ENCODE peak calls at places on chromosomes 11 and 22, in eight cellular contexts. One of them, this sample, is unnamed.

GRCh38 chr22:36369922-36370781 is 17.6 kb downstream of the MYH9 start:
- DNase-seq in naive thymus-derived CD4-positive, alpha-beta T cell: no peak
- DNase-seq in aorta: peak; percentile 69
- DNase-seq in endodermal cell: peak; percentile 74
- DNase-seq in A673: peak; percentile 33
- DNase-seq in CD8-positive, alpha-beta T cell: no peak
- DNase-seq in adrenal gland: peak; percentile 46
- DNase-seq in CD4-positive, alpha-beta memory T cell: no peak
- DNase-seq in this sample: peak; percentile 64

GRCh38 chr22:17164392-17165024 is 5.4 kb upstream of the HDHD5 start:
- DNase-seq in adrenal gland: no peak
- DNase-seq in endodermal cell: peak; percentile 64
- DNase-seq in CD4-positive, alpha-beta memory T cell: no peak
- DNase-seq in A673: peak; percentile 34
- DNase-seq in aorta: no peak
- DNase-seq in CD8-positive, alpha-beta T cell: no peak
- DNase-seq in naive thymus-derived CD4-positive, alpha-beta T cell: no peak
- DNase-seq in this sample: no peak

GRCh38 chr11:43735931-43736330 is 55.4 kb downstream of the HSD17B12 start:
- DNase-seq in aorta: peak; percentile 48
- DNase-seq in endodermal cell: no peak
- DNase-seq in A673: peak; percentile 77
- DNase-seq in CD4-positive, alpha-beta memory T cell: no peak
- DNase-seq in naive thymus-derived CD4-positive, alpha-beta T cell: no peak
- DNase-seq in adrenal gland: no peak
- DNase-seq in CD8-positive, alpha-beta T cell: no peak
- DNase-seq in this sample: no peak

GRCh38 chr11:64275841-64276240 is 8.6 kb downstream of the BAD start:
- DNase-seq in aorta: no peak
- DNase-seq in endodermal cell: no peak
- DNase-seq in adrenal gland: no peak
- DNase-seq in naive thymus-derived CD4-positive, alpha-beta T cell: no peak
- DNase-seq in A673: no peak
- DNase-seq in CD8-positive, alpha-beta T cell: no peak
- DNase-seq in CD4-positive, alpha-beta memory T cell: no peak
- DNase-seq in this sample: no peak

GRCh38 chr11:30015725-30016449 is 943 bp downstream of the KCNA4 start:
- DNase-seq in endodermal cell: no peak
- DNase-seq in adrenal gland: no peak
- DNase-seq in CD8-positive, alpha-beta T cell: no peak
- DNase-seq in naive thymus-derived CD4-positive, alpha-beta T cell: no peak
- DNase-seq in aorta: no peak
- DNase-seq in CD4-positive, alpha-beta memory T cell: no peak
- DNase-seq in A673: no peak
- DNase-seq in this sample: no peak

GRCh38 chr11:115409691-115410220 is 94.5 kb downstream of the CADM1 start:
- DNase-seq in naive thymus-derived CD4-positive, alpha-beta T cell: no peak
- DNase-seq in A673: no peak
- DNase-seq in aorta: no peak
- DNase-seq in adrenal gland: no peak
- DNase-seq in endodermal cell: no peak
- DNase-seq in CD8-positive, alpha-beta T cell: no peak
- DNase-seq in CD4-positive, alpha-beta memory T cell: no peak
- DNase-seq in this sample: peak; percentile 33

GRCh38 chr11:65625628-65626342 is 10.2 kb downstream of the PCNX3 start:
- DNase-seq in CD4-positive, alpha-beta memory T cell: peak; percentile 65
- DNase-seq in adrenal gland: no peak
- DNase-seq in CD8-positive, alpha-beta T cell: peak; percentile 56
- DNase-seq in aorta: no peak
- DNase-seq in naive thymus-derived CD4-positive, alpha-beta T cell: peak; percentile 42
- DNase-seq in endodermal cell: peak; percentile 81
- DNase-seq in A673: no peak
- DNase-seq in this sample: peak; percentile 55

GRCh38 chr22:26550498-26551033 is 38.3 kb upstream of the TFIP11 start:
- DNase-seq in A673: no peak
- DNase-seq in endodermal cell: peak; percentile 65
- DNase-seq in naive thymus-derived CD4-positive, alpha-beta T cell: no peak
- DNase-seq in aorta: peak; percentile 76
- DNase-seq in adrenal gland: peak; percentile 71
- DNase-seq in CD8-positive, alpha-beta T cell: no peak
- DNase-seq in CD4-positive, alpha-beta memory T cell: no peak
- DNase-seq in this sample: no peak

GRCh38 chr11:41201156-41201555 is 258.3 kb downstream of the LRRC4C start:
- DNase-seq in naive thymus-derived CD4-positive, alpha-beta T cell: no peak
- DNase-seq in aorta: no peak
- DNase-seq in CD4-positive, alpha-beta memory T cell: no peak
- DNase-seq in endodermal cell: peak; percentile 89
- DNase-seq in CD8-positive, alpha-beta T cell: no peak
- DNase-seq in A673: peak; percentile 86
- DNase-seq in adrenal gland: peak; percentile 42
- DNase-seq in this sample: peak; percentile 82

GRCh38 chr11:44876923-44877322 is 73.8 kb downstream of the TP53I11 start:
- DNase-seq in endodermal cell: no peak
- DNase-seq in aorta: no peak
- DNase-seq in adrenal gland: no peak
- DNase-seq in CD8-positive, alpha-beta T cell: no peak
- DNase-seq in CD4-positive, alpha-beta memory T cell: no peak
- DNase-seq in A673: no peak
- DNase-seq in naive thymus-derived CD4-positive, alpha-beta T cell: no peak
- DNase-seq in this sample: no peak

GRCh38 chr11:14065153-14065552 is 102.6 kb downstream of the SPON1 start:
- DNase-seq in adrenal gland: no peak
- DNase-seq in CD4-positive, alpha-beta memory T cell: no peak
- DNase-seq in aorta: no peak
- DNase-seq in endodermal cell: no peak
- DNase-seq in A673: peak; percentile 12
- DNase-seq in CD8-positive, alpha-beta T cell: no peak
- DNase-seq in naive thymus-derived CD4-positive, alpha-beta T cell: peak; percentile 26
- DNase-seq in this sample: no peak

GRCh38 chr11:133821776-133822175 is 23.5 kb downstream of the SPATA19 start:
- DNase-seq in adrenal gland: no peak
- DNase-seq in CD8-positive, alpha-beta T cell: no peak
- DNase-seq in endodermal cell: peak; percentile 93
- DNase-seq in A673: peak; percentile 70
- DNase-seq in CD4-positive, alpha-beta memory T cell: no peak
- DNase-seq in naive thymus-derived CD4-positive, alpha-beta T cell: no peak
- DNase-seq in aorta: no peak
- DNase-seq in this sample: peak; percentile 40

GRCh38 chr11:119722281-119722794 is 6.7 kb downstream of the NECTIN1 start:
- DNase-seq in CD8-positive, alpha-beta T cell: no peak
- DNase-seq in naive thymus-derived CD4-positive, alpha-beta T cell: no peak
- DNase-seq in CD4-positive, alpha-beta memory T cell: no peak
- DNase-seq in aorta: no peak
- DNase-seq in A673: no peak
- DNase-seq in adrenal gland: no peak
- DNase-seq in endodermal cell: peak; percentile 58
- DNase-seq in this sample: no peak

GRCh38 chr11:85828640-85828978 is 17.7 kb upstream of the SYTL2 start:
- DNase-seq in endodermal cell: no peak
- DNase-seq in CD4-positive, alpha-beta memory T cell: no peak
- DNase-seq in aorta: no peak
- DNase-seq in naive thymus-derived CD4-positive, alpha-beta T cell: no peak
- DNase-seq in A673: no peak
- DNase-seq in CD8-positive, alpha-beta T cell: no peak
- DNase-seq in adrenal gland: no peak
- DNase-seq in this sample: no peak

GRCh38 chr11:16791494-16791961 is 53.1 kb downstream of the C11orf58 start:
- DNase-seq in CD4-positive, alpha-beta memory T cell: no peak
- DNase-seq in endodermal cell: no peak
- DNase-seq in A673: no peak
- DNase-seq in CD8-positive, alpha-beta T cell: no peak
- DNase-seq in naive thymus-derived CD4-positive, alpha-beta T cell: no peak
- DNase-seq in adrenal gland: peak; percentile 38
- DNase-seq in aorta: peak; percentile 84
- DNase-seq in this sample: no peak

DNA sequence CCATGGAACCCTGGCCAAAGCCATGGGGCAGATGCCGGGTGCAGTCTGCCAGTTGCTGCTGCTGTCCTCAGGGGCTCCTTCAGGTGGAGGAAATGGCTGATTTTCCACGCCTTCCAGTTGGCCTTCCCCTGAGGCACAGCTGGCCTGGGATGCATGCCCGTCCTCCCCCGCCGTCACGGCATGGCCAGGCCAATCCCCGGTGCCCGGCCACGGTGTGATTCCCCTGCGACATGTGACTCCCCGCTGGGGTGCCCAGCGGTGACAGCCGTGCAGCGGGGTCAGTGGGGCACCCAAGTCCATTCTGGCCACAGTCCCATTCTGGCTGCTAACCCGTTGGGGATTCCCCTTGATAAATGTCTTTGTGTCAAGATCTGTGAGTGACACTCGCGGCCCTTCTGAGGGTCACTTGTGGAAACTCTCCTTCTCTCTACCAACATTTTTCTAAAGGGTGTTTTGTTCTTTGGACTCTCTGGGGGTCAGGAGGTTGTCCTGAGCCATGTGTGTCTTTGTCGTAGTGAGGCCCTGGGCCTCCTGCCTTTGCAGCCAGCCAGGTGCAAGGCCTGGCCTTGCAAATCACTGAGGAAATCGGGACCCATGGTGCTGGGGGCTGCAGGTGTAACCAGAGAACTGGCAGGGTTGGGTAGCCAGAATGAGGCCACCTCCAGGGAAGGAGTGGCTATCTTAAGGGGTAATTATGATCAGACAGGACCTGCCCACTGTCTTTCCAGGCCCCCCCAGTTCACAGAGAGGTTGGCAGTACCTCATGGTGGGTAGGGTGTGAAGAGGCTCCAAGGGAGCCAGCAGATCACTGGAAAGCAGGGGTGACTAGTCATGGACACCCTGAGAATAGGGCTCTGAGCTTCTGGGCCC is 37.1 kb downstream of the KCNQ1OT1 start:
- DNase-seq in naive thymus-derived CD4-positive, alpha-beta T cell: no peak
- DNase-seq in adrenal gland: no peak
- DNase-seq in CD4-positive, alpha-beta memory T cell: no peak
- DNase-seq in endodermal cell: peak; percentile 25
- DNase-seq in A673: no peak
- DNase-seq in CD8-positive, alpha-beta T cell: no peak
- DNase-seq in aorta: no peak
- DNase-seq in this sample: no peak
- H3K9me3 ChIP-seq in naive thymus-derived CD4-positive, alpha-beta T cell: no peaks in the 10 kb centered on the region
- H3K9me3 ChIP-seq in adrenal gland: no peaks in the 10 kb centered on the region
- H3K9me3 ChIP-seq in CD4-positive, alpha-beta memory T cell: no peaks in the 10 kb centered on the region
- H3K9me3 ChIP-seq in endodermal cell: peaks cover 40% of the 10 kb centered on the region
- H3K9me3 ChIP-seq in A673: peaks cover 48% of the 10 kb centered on the region
- H3K9me3 ChIP-seq in CD8-positive, alpha-beta T cell: no peaks in the 10 kb centered on the region
- H3K9me3 ChIP-seq in aorta: peaks cover 6% of the 10 kb centered on the region
- H3K9me3 ChIP-seq in this sample: no peaks in the 10 kb centered on the region

DNA sequence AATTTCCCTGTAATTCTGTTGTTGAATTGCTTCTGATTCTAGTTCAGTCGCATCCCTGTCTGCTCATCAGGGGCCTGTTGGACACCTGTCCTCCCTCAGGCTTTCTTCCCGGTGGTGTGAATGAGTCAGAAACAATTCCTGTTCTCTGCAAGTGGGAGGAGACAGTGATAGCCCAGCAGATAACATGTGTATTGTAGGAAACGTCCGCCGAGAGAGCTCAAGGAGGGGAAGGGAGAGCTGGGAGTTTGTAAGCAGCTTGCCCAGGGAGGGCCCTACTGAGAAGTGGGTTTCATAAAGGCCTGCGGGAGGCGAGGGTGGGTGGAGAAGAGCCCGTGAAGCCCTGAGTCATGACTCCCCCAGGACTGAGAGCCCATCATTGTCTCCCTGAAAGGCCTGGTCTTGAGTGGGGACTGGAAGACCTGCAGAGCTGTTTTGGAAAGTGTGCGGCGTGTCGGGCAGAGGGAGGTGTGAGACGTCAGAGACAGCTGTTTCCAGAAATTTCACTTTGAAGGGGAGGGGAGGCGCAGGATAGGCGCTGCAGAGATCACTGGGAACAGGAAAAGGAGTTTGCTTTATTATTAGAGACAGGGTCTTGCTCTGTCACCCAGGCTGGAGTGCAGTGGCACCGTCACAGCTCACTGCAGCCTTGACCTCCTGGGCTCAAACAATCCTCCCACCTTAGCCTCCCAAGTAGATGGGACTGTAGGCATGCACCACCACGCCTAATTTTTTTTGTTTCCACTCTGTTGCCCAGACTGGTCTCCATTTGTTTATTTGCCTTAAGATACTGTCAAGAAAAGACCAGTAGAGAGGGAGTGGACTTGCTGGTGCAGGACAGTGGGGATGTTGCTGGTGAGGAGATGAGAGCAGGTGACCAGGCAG is 35.3 kb downstream of the NADSYN1 start:
- DNase-seq in A673: no peak
- DNase-seq in aorta: peak; percentile 37
- DNase-seq in endodermal cell: peak; percentile 86
- DNase-seq in naive thymus-derived CD4-positive, alpha-beta T cell: no peak
- DNase-seq in CD8-positive, alpha-beta T cell: no peak
- DNase-seq in CD4-positive, alpha-beta memory T cell: no peak
- DNase-seq in adrenal gland: no peak
- DNase-seq in this sample: no peak
- H3K4me3 ChIP-seq in A673: no peak overlapping the region
- H3K4me3 ChIP-seq in aorta: no peak overlapping the region
- H3K4me3 ChIP-seq in endodermal cell: no peak overlapping the region
- H3K4me3 ChIP-seq in naive thymus-derived CD4-positive, alpha-beta T cell: no peak overlapping the region
- H3K4me3 ChIP-seq in CD8-positive, alpha-beta T cell: no peak overlapping the region
- H3K4me3 ChIP-seq in CD4-positive, alpha-beta memory T cell: no peak overlapping the region
- H3K4me3 ChIP-seq in adrenal gland: no peak overlapping the region
- H3K4me3 ChIP-seq in this sample: no peak overlapping the region

GRCh38 chr22:48678171-48679135 is 1149.2 kb downstream of the BRD1 start:
- DNase-seq in CD8-positive, alpha-beta T cell: no peak
- DNase-seq in naive thymus-derived CD4-positive, alpha-beta T cell: no peak
- DNase-seq in adrenal gland: no peak
- DNase-seq in aorta: no peak
- DNase-seq in A673: no peak
- DNase-seq in endodermal cell: no peak
- DNase-seq in CD4-positive, alpha-beta memory T cell: no peak
- DNase-seq in this sample: no peak

GRCh38 chr22:48682517-48682916 is 1145.2 kb downstream of the BRD1 start:
- DNase-seq in aorta: no peak
- DNase-seq in A673: no peak
- DNase-seq in naive thymus-derived CD4-positive, alpha-beta T cell: no peak
- DNase-seq in adrenal gland: no peak
- DNase-seq in endodermal cell: no peak
- DNase-seq in CD4-positive, alpha-beta memory T cell: no peak
- DNase-seq in CD8-positive, alpha-beta T cell: no peak
- DNase-seq in this sample: no peak

GRCh38 chr22:48679656-48680555 is 1147.8 kb downstream of the BRD1 start:
- DNase-seq in CD4-positive, alpha-beta memory T cell: no peak
- DNase-seq in CD8-positive, alpha-beta T cell: no peak
- DNase-seq in A673: no peak
- DNase-seq in adrenal gland: no peak
- DNase-seq in aorta: no peak
- DNase-seq in naive thymus-derived CD4-positive, alpha-beta T cell: no peak
- DNase-seq in endodermal cell: no peak
- DNase-seq in this sample: no peak

GRCh38 chr22:48677621-48678020 is 1150.1 kb downstream of the BRD1 start:
- DNase-seq in naive thymus-derived CD4-positive, alpha-beta T cell: no peak
- DNase-seq in endodermal cell: no peak
- DNase-seq in CD4-positive, alpha-beta memory T cell: no peak
- DNase-seq in aorta: no peak
- DNase-seq in CD8-positive, alpha-beta T cell: no peak
- DNase-seq in adrenal gland: no peak
- DNase-seq in A673: no peak
- DNase-seq in this sample: no peak

GRCh38 chr22:48680601-48681000 is 1147.1 kb downstream of the BRD1 start:
- DNase-seq in A673: no peak
- DNase-seq in naive thymus-derived CD4-positive, alpha-beta T cell: no peak
- DNase-seq in CD8-positive, alpha-beta T cell: no peak
- DNase-seq in aorta: no peak
- DNase-seq in endodermal cell: no peak
- DNase-seq in CD4-positive, alpha-beta memory T cell: no peak
- DNase-seq in adrenal gland: no peak
- DNase-seq in this sample: no peak
- H3K9me3 ChIP-seq in A673: no peaks in the 10 kb centered on the region
- H3K9me3 ChIP-seq in naive thymus-derived CD4-positive, alpha-beta T cell: no peaks in the 10 kb centered on the region
- H3K9me3 ChIP-seq in CD8-positive, alpha-beta T cell: no peaks in the 10 kb centered on the region
- H3K9me3 ChIP-seq in aorta: no peaks in the 10 kb centered on the region
- H3K9me3 ChIP-seq in endodermal cell: no peaks in the 10 kb centered on the region
- H3K9me3 ChIP-seq in CD4-positive, alpha-beta memory T cell: no peaks in the 10 kb centered on the region
- H3K9me3 ChIP-seq in adrenal gland: no peaks in the 10 kb centered on the region
- H3K9me3 ChIP-seq in this sample: no peaks in the 10 kb centered on the region

GRCh38 chr11:116577273-116577672 is 195.5 kb downstream of the BUD13 start:
- DNase-seq in naive thymus-derived CD4-positive, alpha-beta T cell: no peak
- DNase-seq in adrenal gland: no peak
- DNase-seq in CD8-positive, alpha-beta T cell: no peak
- DNase-seq in aorta: no peak
- DNase-seq in CD4-positive, alpha-beta memory T cell: no peak
- DNase-seq in endodermal cell: no peak
- DNase-seq in A673: no peak
- DNase-seq in this sample: no peak
- H3K4me3 ChIP-seq in naive thymus-derived CD4-positive, alpha-beta T cell: no peak overlapping the region
- H3K4me3 ChIP-seq in adrenal gland: no peak overlapping the region
- H3K4me3 ChIP-seq in CD8-positive, alpha-beta T cell: no peak overlapping the region
- H3K4me3 ChIP-seq in aorta: no peak overlapping the region
- H3K4me3 ChIP-seq in CD4-positive, alpha-beta memory T cell: no peak overlapping the region
- H3K4me3 ChIP-seq in endodermal cell: no peak overlapping the region
- H3K4me3 ChIP-seq in A673: no peak overlapping the region
- H3K4me3 ChIP-seq in this sample: no peak overlapping the region